ENCODE peak calls at places on chromosome 6, in nine cellular contexts. G, J, H, Y, N, Q, L, B and E are unnamed samples.
A peak's percentile ranks its signal among the peaks of the same experiment; 100 is the strongest.

GRCh38 chr6:13766201-13766634 is 48.1 kb downstream of the MCUR1 start:
- DNase-seq in Y (no peak), G (no peak), B (no peak), J (no peak), L (no peak), H (peak; percentile 49), N (no peak), Q (peak; percentile 54), E (no peak)

GRCh38 chr6:125193208-125193607 is 39.6 kb downstream of the TPD52L1 start:
- DNase-seq in B (no peak), Y (no peak), L (no peak), H (no peak), Q (peak; percentile 87), N (no peak), J (no peak), G (no peak), E (no peak)

GRCh38 chr6:24759718-24760117 is 15.0 kb upstream of the GMNN start:
- DNase-seq in Q (no peak), L (no peak), G (no peak), J (no peak), Y (no peak), H (no peak), N (no peak), B (no peak), E (no peak)

GRCh38 chr6:3751019-3751729 is at the start of gene PXDC1:
- DNase-seq in H (no peak), B (no peak), Q (peak; percentile 25), N (no peak), J (no peak), Y (no peak), L (no peak), G (no peak), E (no peak)

GRCh38 chr6:44122821-44123220 is 4.4 kb downstream of the MRPL14 start:
- DNase-seq in L (no peak), Y (no peak), Q (no peak), G (no peak), B (no peak), H (no peak), J (no peak), N (no peak), E (no peak)

GRCh38 chr6:17703256-17703694 is 3.5 kb downstream of the NUP153 start:
- DNase-seq in N (no peak), H (peak; percentile 83), G (no peak), L (peak; percentile 62), Y (no peak), J (no peak), B (no peak), Q (peak; percentile 80), E (no peak)

GRCh38 chr6:155292711-155293110 is 21.6 kb downstream of the TFB1M start:
- DNase-seq in Y (no peak), H (no peak), J (no peak), G (no peak), L (no peak), Q (no peak), N (no peak), B (no peak), E (no peak)

GRCh38 chr6:29631860-29632731 is 887 bp downstream of the GABBR1 start:
- DNase-seq in L (no peak), G (no peak), N (peak; percentile 81), B (peak; percentile 47), Y (peak; percentile 71), H (no peak), Q (peak; percentile 52), J (peak; percentile 83), E (no peak)

GRCh38 chr6:54060286-54060685 is 51.0 kb upstream of the MLIP start:
- DNase-seq in B (no peak), N (no peak), J (no peak), G (no peak), Q (no peak), Y (no peak), H (no peak), L (peak; percentile 46), E (peak; percentile 60)

GRCh38 chr6:160974304-160974771 is 17.2 kb upstream of the MAP3K4 start:
- DNase-seq in G (no peak), Q (peak; percentile 98), B (no peak), N (no peak), L (peak; percentile 89), J (peak; percentile 73), Y (peak; percentile 73), H (peak; percentile 100), E (peak; percentile 54)

GRCh38 chr6:82608777-82609176 is 245.2 kb downstream of the TPBG start:
- DNase-seq in L (no peak), H (no peak), N (no peak), Y (no peak), Q (no peak), B (no peak), G (no peak), J (no peak), E (no peak)

GRCh38 chr6:33905081-33905609 is 101.3 kb upstream of the MLN start:
- DNase-seq in J (no peak), G (no peak), Q (peak; percentile 14), Y (no peak), N (peak; percentile 15), L (no peak), B (no peak), H (no peak), E (no peak)

GRCh38 chr6:17281497-17282481 is 628 bp downstream of the RBM24 start:
- DNase-seq in G (no peak), B (peak; percentile 25), H (no peak), N (no peak), Q (no peak), Y (no peak), J (peak; percentile 69), L (no peak), E (no peak)

GRCh38 chr6:159726918-159727716 is at the start of gene WTAP:
- DNase-seq in B (peak; percentile 93), J (peak; percentile 98), Q (peak; percentile 97), L (peak; percentile 74), H (peak; percentile 86), G (peak; percentile 89), N (peak; percentile 98), Y (peak; percentile 97), E (peak; percentile 65)

GRCh38 chr6:139891471-139891870 is 517.0 kb upstream of the CITED2 start:
- DNase-seq in J (no peak), B (no peak), Y (no peak), H (no peak), N (no peak), L (peak; percentile 44), G (no peak), Q (no peak), E (peak; percentile 55)

GRCh38 chr6:55545791-55546190 is 33.2 kb downstream of the HMGCLL1 start:
- DNase-seq in G (no peak), B (no peak), L (no peak), Q (no peak), Y (no peak), N (no peak), H (no peak), J (no peak), E (no peak)

GRCh38 chr6:29011276-29011734 is 6.2 kb upstream of the ZNF311 start:
- DNase-seq in J (no peak), G (no peak), L (no peak), N (peak; percentile 24), Q (peak; percentile 53), Y (peak; percentile 30), B (no peak), H (no peak), E (peak; percentile 30)

GRCh38 chr6:161498359-161498758 is 224.5 kb upstream of the AGPAT4 start:
- DNase-seq in G (no peak), N (no peak), Y (peak; percentile 33), L (no peak), H (no peak), J (no peak), B (no peak), Q (peak; percentile 61), E (no peak)

GRCh38 chr6:126603410-126603809 is 263.5 kb downstream of the CENPW start:
- DNase-seq in Q (no peak), J (no peak), B (no peak), G (no peak), L (no peak), N (no peak), H (no peak), Y (no peak), E (no peak)